ENCODE peak calls at places on chromosomes 7 and 10, in six cellular contexts. One of them, this sample, is unnamed.

GRCh38 chr7:28102778-28103177 is 77.8 kb downstream of the JAZF1 start:
- DNase-seq in AG08395: peak; percentile 30
- DNase-seq in stimulated activated CD4-positive, alpha-beta T cell treated with anti-CD3 and anti-CD28 coated beads, Interleukin-1b, Interleukin-23, amount 100 ng/mL, for 24 hours: no peak
- DNase-seq in RCC 7860: peak; percentile 67
- DNase-seq in ACHN: peak; percentile 63
- DNase-seq in effector CD4-positive, alpha-beta T cell: no peak
- DNase-seq in this sample: peak; percentile 20

GRCh38 chr10:442209-442608 is 247.3 kb downstream of the DIP2C start:
- DNase-seq in AG08395: no peak
- DNase-seq in stimulated activated CD4-positive, alpha-beta T cell treated with anti-CD3 and anti-CD28 coated beads, Interleukin-1b, Interleukin-23, amount 100 ng/mL, for 24 hours: no peak
- DNase-seq in RCC 7860: no peak
- DNase-seq in ACHN: no peak
- DNase-seq in effector CD4-positive, alpha-beta T cell: no peak
- DNase-seq in this sample: no peak

GRCh38 chr10:17257466-17258321 is 29.7 kb downstream of the VIM start:
- DNase-seq in AG08395: peak; percentile 75
- DNase-seq in stimulated activated CD4-positive, alpha-beta T cell treated with anti-CD3 and anti-CD28 coated beads, Interleukin-1b, Interleukin-23, amount 100 ng/mL, for 24 hours: peak; percentile 14
- DNase-seq in RCC 7860: peak; percentile 68
- DNase-seq in ACHN: peak; percentile 66
- DNase-seq in effector CD4-positive, alpha-beta T cell: peak; percentile 26
- DNase-seq in this sample: peak; percentile 75

GRCh38 chr10:43172645-43173044 is 34.4 kb downstream of the CSGALNACT2 start:
- DNase-seq in AG08395: no peak
- DNase-seq in stimulated activated CD4-positive, alpha-beta T cell treated with anti-CD3 and anti-CD28 coated beads, Interleukin-1b, Interleukin-23, amount 100 ng/mL, for 24 hours: no peak
- DNase-seq in RCC 7860: no peak
- DNase-seq in ACHN: no peak
- DNase-seq in effector CD4-positive, alpha-beta T cell: no peak
- DNase-seq in this sample: no peak

GRCh38 chr7:95511716-95512260 is 26.0 kb downstream of the ASB4 start:
- DNase-seq in AG08395: peak; percentile 67
- DNase-seq in stimulated activated CD4-positive, alpha-beta T cell treated with anti-CD3 and anti-CD28 coated beads, Interleukin-1b, Interleukin-23, amount 100 ng/mL, for 24 hours: peak; percentile 13
- DNase-seq in RCC 7860: peak; percentile 51
- DNase-seq in ACHN: peak; percentile 82
- DNase-seq in effector CD4-positive, alpha-beta T cell: peak; percentile 25
- DNase-seq in this sample: peak; percentile 90

GRCh38 chr10:104123397-104123796 is 1.4 kb downstream of the SFR1 start:
- DNase-seq in AG08395: peak; percentile 41
- DNase-seq in stimulated activated CD4-positive, alpha-beta T cell treated with anti-CD3 and anti-CD28 coated beads, Interleukin-1b, Interleukin-23, amount 100 ng/mL, for 24 hours: no peak
- DNase-seq in RCC 7860: no peak
- DNase-seq in ACHN: peak; percentile 50
- DNase-seq in effector CD4-positive, alpha-beta T cell: no peak
- DNase-seq in this sample: peak; percentile 6

GRCh38 chr10:36280396-36280795 is 638.3 kb upstream of the FZD8 start:
- DNase-seq in AG08395: no peak
- DNase-seq in stimulated activated CD4-positive, alpha-beta T cell treated with anti-CD3 and anti-CD28 coated beads, Interleukin-1b, Interleukin-23, amount 100 ng/mL, for 24 hours: no peak
- DNase-seq in RCC 7860: no peak
- DNase-seq in ACHN: no peak
- DNase-seq in effector CD4-positive, alpha-beta T cell: no peak
- DNase-seq in this sample: peak; percentile 62

GRCh38 chr10:73211106-73211811 is 35.8 kb downstream of the DNAJC9 start:
- DNase-seq in AG08395: no peak
- DNase-seq in stimulated activated CD4-positive, alpha-beta T cell treated with anti-CD3 and anti-CD28 coated beads, Interleukin-1b, Interleukin-23, amount 100 ng/mL, for 24 hours: no peak
- DNase-seq in RCC 7860: no peak
- DNase-seq in ACHN: no peak
- DNase-seq in effector CD4-positive, alpha-beta T cell: no peak
- DNase-seq in this sample: no peak

GRCh38 chr7:152902870-152903860 is 143.6 kb downstream of the ACTR3B start:
- DNase-seq in AG08395: no peak
- DNase-seq in stimulated activated CD4-positive, alpha-beta T cell treated with anti-CD3 and anti-CD28 coated beads, Interleukin-1b, Interleukin-23, amount 100 ng/mL, for 24 hours: no peak
- DNase-seq in RCC 7860: no peak
- DNase-seq in ACHN: no peak
- DNase-seq in effector CD4-positive, alpha-beta T cell: no peak
- DNase-seq in this sample: no peak

GRCh38 chr10:73039635-73040034 is 57.0 kb downstream of the P4HA1 start:
- DNase-seq in AG08395: peak; percentile 83
- DNase-seq in stimulated activated CD4-positive, alpha-beta T cell treated with anti-CD3 and anti-CD28 coated beads, Interleukin-1b, Interleukin-23, amount 100 ng/mL, for 24 hours: no peak
- DNase-seq in RCC 7860: no peak
- DNase-seq in ACHN: no peak
- DNase-seq in effector CD4-positive, alpha-beta T cell: no peak
- DNase-seq in this sample: no peak

GRCh38 chr7:128697301-128697905 is 25.3 kb downstream of the GARIN1A start:
- DNase-seq in AG08395: peak; percentile 74
- DNase-seq in stimulated activated CD4-positive, alpha-beta T cell treated with anti-CD3 and anti-CD28 coated beads, Interleukin-1b, Interleukin-23, amount 100 ng/mL, for 24 hours: peak; percentile 20
- DNase-seq in RCC 7860: no peak
- DNase-seq in ACHN: peak; percentile 60
- DNase-seq in effector CD4-positive, alpha-beta T cell: no peak
- DNase-seq in this sample: peak; percentile 83

GRCh38 chr10:6514180-6514579 is 65.9 kb downstream of the PRKCQ start:
- DNase-seq in AG08395: no peak
- DNase-seq in stimulated activated CD4-positive, alpha-beta T cell treated with anti-CD3 and anti-CD28 coated beads, Interleukin-1b, Interleukin-23, amount 100 ng/mL, for 24 hours: no peak
- DNase-seq in RCC 7860: no peak
- DNase-seq in ACHN: no peak
- DNase-seq in effector CD4-positive, alpha-beta T cell: no peak
- DNase-seq in this sample: no peak

GRCh38 chr10:62817763-62818425 is 1.7 kb upstream of the EGR2 start:
- DNase-seq in AG08395: peak; percentile 77
- DNase-seq in stimulated activated CD4-positive, alpha-beta T cell treated with anti-CD3 and anti-CD28 coated beads, Interleukin-1b, Interleukin-23, amount 100 ng/mL, for 24 hours: peak; percentile 63
- DNase-seq in RCC 7860: peak; percentile 74
- DNase-seq in ACHN: peak; percentile 81
- DNase-seq in effector CD4-positive, alpha-beta T cell: peak; percentile 48
- DNase-seq in this sample: peak; percentile 92

GRCh38 chr7:40937879-40938278 is 765.0 kb downstream of the INHBA start:
- DNase-seq in AG08395: no peak
- DNase-seq in stimulated activated CD4-positive, alpha-beta T cell treated with anti-CD3 and anti-CD28 coated beads, Interleukin-1b, Interleukin-23, amount 100 ng/mL, for 24 hours: no peak
- DNase-seq in RCC 7860: no peak
- DNase-seq in ACHN: no peak
- DNase-seq in effector CD4-positive, alpha-beta T cell: no peak
- DNase-seq in this sample: no peak

GRCh38 chr7:118245267-118246040 is 20.9 kb downstream of the ANKRD7 start:
- DNase-seq in AG08395: no peak
- DNase-seq in stimulated activated CD4-positive, alpha-beta T cell treated with anti-CD3 and anti-CD28 coated beads, Interleukin-1b, Interleukin-23, amount 100 ng/mL, for 24 hours: no peak
- DNase-seq in RCC 7860: no peak
- DNase-seq in ACHN: no peak
- DNase-seq in effector CD4-positive, alpha-beta T cell: no peak
- DNase-seq in this sample: peak; percentile 28

GRCh38 chr7:109793-110556 is 82.4 kb upstream of the FAM20C start:
- DNase-seq in AG08395: no peak
- DNase-seq in stimulated activated CD4-positive, alpha-beta T cell treated with anti-CD3 and anti-CD28 coated beads, Interleukin-1b, Interleukin-23, amount 100 ng/mL, for 24 hours: no peak
- DNase-seq in RCC 7860: no peak
- DNase-seq in ACHN: no peak
- DNase-seq in effector CD4-positive, alpha-beta T cell: no peak
- DNase-seq in this sample: no peak

GRCh38 chr7:47262881-47263280 is 319.0 kb downstream of the TNS3 start:
- DNase-seq in AG08395: no peak
- DNase-seq in stimulated activated CD4-positive, alpha-beta T cell treated with anti-CD3 and anti-CD28 coated beads, Interleukin-1b, Interleukin-23, amount 100 ng/mL, for 24 hours: no peak
- DNase-seq in RCC 7860: no peak
- DNase-seq in ACHN: no peak
- DNase-seq in effector CD4-positive, alpha-beta T cell: no peak
- DNase-seq in this sample: no peak

GRCh38 chr10:12656518-12657142 is 307.3 kb downstream of the CAMK1D start:
- DNase-seq in AG08395: peak; percentile 71
- DNase-seq in stimulated activated CD4-positive, alpha-beta T cell treated with anti-CD3 and anti-CD28 coated beads, Interleukin-1b, Interleukin-23, amount 100 ng/mL, for 24 hours: no peak
- DNase-seq in RCC 7860: peak; percentile 61
- DNase-seq in ACHN: peak; percentile 68
- DNase-seq in effector CD4-positive, alpha-beta T cell: no peak
- DNase-seq in this sample: peak; percentile 71

GRCh38 chr7:100166317-100166940 is 2.0 kb downstream of the GAL3ST4 start:
- DNase-seq in AG08395: no peak
- DNase-seq in stimulated activated CD4-positive, alpha-beta T cell treated with anti-CD3 and anti-CD28 coated beads, Interleukin-1b, Interleukin-23, amount 100 ng/mL, for 24 hours: no peak
- DNase-seq in RCC 7860: no peak
- DNase-seq in ACHN: no peak
- DNase-seq in effector CD4-positive, alpha-beta T cell: no peak
- DNase-seq in this sample: no peak

GRCh38 chr7:40544932-40545331 is 410.1 kb downstream of the SUGCT start:
- DNase-seq in AG08395: no peak
- DNase-seq in stimulated activated CD4-positive, alpha-beta T cell treated with anti-CD3 and anti-CD28 coated beads, Interleukin-1b, Interleukin-23, amount 100 ng/mL, for 24 hours: no peak
- DNase-seq in RCC 7860: no peak
- DNase-seq in ACHN: no peak
- DNase-seq in effector CD4-positive, alpha-beta T cell: no peak
- DNase-seq in this sample: no peak

GRCh38 chr7:98163704-98164478 is 47.3 kb upstream of the BHLHA15 start:
- DNase-seq in AG08395: no peak
- DNase-seq in stimulated activated CD4-positive, alpha-beta T cell treated with anti-CD3 and anti-CD28 coated beads, Interleukin-1b, Interleukin-23, amount 100 ng/mL, for 24 hours: no peak
- DNase-seq in RCC 7860: no peak
- DNase-seq in ACHN: peak; percentile 31
- DNase-seq in effector CD4-positive, alpha-beta T cell: no peak
- DNase-seq in this sample: no peak

GRCh38 chr7:67738958-67739357 is 742.3 kb downstream of the TYW1 start:
- DNase-seq in AG08395: peak; percentile 48
- DNase-seq in stimulated activated CD4-positive, alpha-beta T cell treated with anti-CD3 and anti-CD28 coated beads, Interleukin-1b, Interleukin-23, amount 100 ng/mL, for 24 hours: no peak
- DNase-seq in RCC 7860: no peak
- DNase-seq in ACHN: no peak
- DNase-seq in effector CD4-positive, alpha-beta T cell: no peak
- DNase-seq in this sample: no peak

GRCh38 chr10:132281915-132282666 is 25.7 kb downstream of the STK32C start:
- DNase-seq in AG08395: no peak
- DNase-seq in stimulated activated CD4-positive, alpha-beta T cell treated with anti-CD3 and anti-CD28 coated beads, Interleukin-1b, Interleukin-23, amount 100 ng/mL, for 24 hours: no peak
- DNase-seq in RCC 7860: no peak
- DNase-seq in ACHN: no peak
- DNase-seq in effector CD4-positive, alpha-beta T cell: no peak
- DNase-seq in this sample: no peak

GRCh38 chr7:101170617-101171441 is 5.5 kb upstream of the VGF start:
- DNase-seq in AG08395: no peak
- DNase-seq in stimulated activated CD4-positive, alpha-beta T cell treated with anti-CD3 and anti-CD28 coated beads, Interleukin-1b, Interleukin-23, amount 100 ng/mL, for 24 hours: no peak
- DNase-seq in RCC 7860: no peak
- DNase-seq in ACHN: no peak
- DNase-seq in effector CD4-positive, alpha-beta T cell: no peak
- DNase-seq in this sample: peak; percentile 1

GRCh38 chr10:52951819-52952218 is 179.2 kb upstream of the MBL2 start:
- DNase-seq in AG08395: no peak
- DNase-seq in stimulated activated CD4-positive, alpha-beta T cell treated with anti-CD3 and anti-CD28 coated beads, Interleukin-1b, Interleukin-23, amount 100 ng/mL, for 24 hours: no peak
- DNase-seq in RCC 7860: no peak
- DNase-seq in ACHN: peak; percentile 58
- DNase-seq in effector CD4-positive, alpha-beta T cell: no peak
- DNase-seq in this sample: peak; percentile 92

GRCh38 chr7:128247640-128248194 is 6.6 kb downstream of the LEP start:
- DNase-seq in AG08395: no peak
- DNase-seq in stimulated activated CD4-positive, alpha-beta T cell treated with anti-CD3 and anti-CD28 coated beads, Interleukin-1b, Interleukin-23, amount 100 ng/mL, for 24 hours: no peak
- DNase-seq in RCC 7860: peak; percentile 65
- DNase-seq in ACHN: peak; percentile 38
- DNase-seq in effector CD4-positive, alpha-beta T cell: no peak
- DNase-seq in this sample: no peak

This sample was measured in mesendoderm.